ENCODE peak calls at places on chromosomes 12 and 14, in eight cellular contexts. Y is dorsolateral prefrontal cortex, F is cardiac fibroblast, S is WTC11, A is Calu3, K is heart left ventricle, U is right lobe of liver, B is IMR-90. O is an unnamed sample.

GRCh38 chr14:99118946-99119345 is 153.1 kb downstream of the BCL11B start:
- DNase-seq in Y (no peak), F (no peak), S (no peak), A (no peak), K (no peak), U (no peak), B (no peak), O (no peak)

GRCh38 chr14:77498120-77498979 is at the start of gene ISM2:
- DNase-seq in Y (peak; percentile 35), F (peak; percentile 19), S (peak; percentile 63), A (peak; percentile 36), K (no peak), U (no peak), B (peak; percentile 28), O (peak; percentile 70)

GRCh38 chr12:88153959-88154358 is 11.9 kb downstream of the TMTC3 start:
- DNase-seq in Y (no peak), F (peak; percentile 84), S (no peak), A (peak; percentile 16), K (no peak), U (no peak), B (peak; percentile 70), O (no peak)

GRCh38 chr12:109861689-109862314 is 18.5 kb downstream of the GLTP start:
- DNase-seq in Y (no peak), F (no peak), S (no peak), A (no peak), K (no peak), U (no peak), B (peak; percentile 20), O (no peak)

GRCh38 chr12:38516418-38516817 is 199.8 kb downstream of the ALG10B start:
- DNase-seq in Y (no peak), F (no peak), S (no peak), A (no peak), K (no peak), U (no peak), B (no peak), O (no peak)

GRCh38 chr14:28494196-28494595 is 272.4 kb upstream of the FOXG1 start:
- DNase-seq in Y (no peak), F (peak; percentile 54), S (no peak), A (no peak), K (no peak), U (no peak), B (no peak), O (no peak)

GRCh38 chr12:128853321-128854197 is at the start of gene GLT1D1:
- DNase-seq in Y (peak; percentile 7), F (no peak), S (no peak), A (no peak), K (no peak), U (no peak), B (no peak), O (no peak)

GRCh38 chr12:87406926-87407325 is 622.3 kb downstream of the C12orf50 start:
- DNase-seq in Y (no peak), F (peak; percentile 27), S (no peak), A (no peak), K (no peak), U (no peak), B (peak; percentile 52), O (no peak)

GRCh38 chr14:28731358-28731757 is 35.2 kb upstream of the FOXG1 start:
- DNase-seq in Y (no peak), F (no peak), S (no peak), A (no peak), K (no peak), U (no peak), B (no peak), O (no peak)

GRCh38 chr14:33534636-33535035 is 416.2 kb downstream of the EGLN3 start:
- DNase-seq in Y (no peak), F (peak; percentile 18), S (no peak), A (no peak), K (no peak), U (no peak), B (no peak), O (no peak)

DNA sequence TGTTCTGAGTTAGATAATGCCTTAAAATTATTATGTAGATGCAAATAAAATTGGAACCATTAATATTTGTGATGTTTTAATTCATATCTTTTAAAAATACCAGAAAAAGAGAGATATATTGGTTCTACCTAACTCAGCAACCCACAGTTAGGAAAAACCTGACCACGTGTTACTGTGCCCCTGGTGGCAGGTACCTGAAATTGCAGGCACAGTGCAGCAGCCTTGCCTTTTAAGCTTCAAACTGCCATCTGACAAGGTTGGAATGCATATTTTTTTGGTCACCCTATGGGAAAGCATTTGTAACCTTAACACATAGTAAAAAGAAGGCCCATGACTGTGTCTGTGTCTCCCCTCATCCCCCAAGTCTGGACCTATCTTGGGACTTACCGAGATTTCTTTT is 109.4 kb upstream of the NOS1 start:
- DNase-seq in Y (no peak), F (no peak), S (peak; percentile 33), A (no peak), K (no peak), U (no peak), B (no peak), O (no peak)
- TF ChIP-seq CTCF in Y (no peak), F (peak; percentile 17), S (peak; percentile 87), A (peak; percentile 58), K (peak; percentile 13), U (peak; percentile 17), B (no peak), O (no peak)

DNA sequence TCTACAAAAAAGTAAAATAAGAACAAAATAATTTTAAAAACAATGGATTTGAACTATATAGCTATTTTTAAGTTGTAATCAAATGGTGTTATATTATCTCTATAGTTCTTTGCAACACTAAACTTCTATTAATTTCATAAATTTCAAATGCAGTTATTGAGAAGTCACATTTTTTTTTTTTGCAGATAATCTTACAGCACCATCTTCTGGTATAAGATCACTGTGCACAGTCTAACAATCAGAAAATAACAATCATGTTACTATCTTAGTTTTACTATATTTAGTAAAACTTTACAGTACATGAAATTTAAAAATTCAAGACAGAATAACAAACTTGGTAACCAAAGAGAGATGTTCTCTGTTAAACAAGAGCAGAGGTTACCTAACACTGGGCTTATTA is 40.6 kb downstream of the GXYLT1 start:
- DNase-seq in Y (no peak), F (no peak), S (no peak), A (no peak), K (no peak), U (no peak), B (no peak), O (no peak)
- TF ChIP-seq CTCF in Y (peak; percentile 65), F (peak; percentile 4), S (no peak), A (no peak), K (no peak), U (peak; percentile 31), B (peak; percentile 35), O (peak; percentile 44)

GRCh38 chr14:64704145-64704742 is at the start of gene PLEKHG3:
- DNase-seq in Y (peak; percentile 89), F (peak; percentile 58), S (peak; percentile 89), A (peak; percentile 81), K (peak; percentile 87), U (peak; percentile 93), B (peak; percentile 69), O (peak; percentile 89)
- TF ChIP-seq CTCF in Y (peak; percentile 43), F (no peak), S (no peak), A (no peak), K (no peak), U (no peak), B (no peak), O (no peak)

GRCh38 chr14:89814126-89814525 is 140.4 kb downstream of the EFCAB11 start:
- DNase-seq in Y (no peak), F (no peak), S (no peak), A (no peak), K (no peak), U (no peak), B (no peak), O (no peak)
- TF ChIP-seq CTCF in Y (no peak), F (no peak), S (no peak), A (no peak), K (no peak), U (no peak), B (no peak), O (no peak)

GRCh38 chr14:103731916-103732867 is 16.6 kb downstream of the ZFYVE21 start:
- DNase-seq in Y (no peak), F (no peak), S (no peak), A (no peak), K (no peak), U (no peak), B (no peak), O (no peak)

GRCh38 chr14:103729496-103730448 is 14.2 kb downstream of the ZFYVE21 start:
- DNase-seq in Y (no peak), F (no peak), S (no peak), A (no peak), K (no peak), U (no peak), B (no peak), O (peak; percentile 69)

GRCh38 chr14:103731481-103731880 is 15.9 kb downstream of the ZFYVE21 start:
- DNase-seq in Y (no peak), F (no peak), S (no peak), A (no peak), K (no peak), U (no peak), B (no peak), O (no peak)

GRCh38 chr14:103728721-103729120 is 13.1 kb downstream of the ZFYVE21 start:
- DNase-seq in Y (no peak), F (no peak), S (no peak), A (no peak), K (no peak), U (no peak), B (no peak), O (no peak)

GRCh38 chr14:103730490-103731035 is 15.0 kb downstream of the ZFYVE21 start:
- DNase-seq in Y (no peak), F (no peak), S (no peak), A (no peak), K (peak; percentile 80), U (peak; percentile 89), B (no peak), O (no peak)
- TF ChIP-seq CTCF in Y (no peak), F (peak; percentile 4), S (no peak), A (peak; percentile 35), K (no peak), U (no peak), B (no peak), O (no peak)

DNA sequence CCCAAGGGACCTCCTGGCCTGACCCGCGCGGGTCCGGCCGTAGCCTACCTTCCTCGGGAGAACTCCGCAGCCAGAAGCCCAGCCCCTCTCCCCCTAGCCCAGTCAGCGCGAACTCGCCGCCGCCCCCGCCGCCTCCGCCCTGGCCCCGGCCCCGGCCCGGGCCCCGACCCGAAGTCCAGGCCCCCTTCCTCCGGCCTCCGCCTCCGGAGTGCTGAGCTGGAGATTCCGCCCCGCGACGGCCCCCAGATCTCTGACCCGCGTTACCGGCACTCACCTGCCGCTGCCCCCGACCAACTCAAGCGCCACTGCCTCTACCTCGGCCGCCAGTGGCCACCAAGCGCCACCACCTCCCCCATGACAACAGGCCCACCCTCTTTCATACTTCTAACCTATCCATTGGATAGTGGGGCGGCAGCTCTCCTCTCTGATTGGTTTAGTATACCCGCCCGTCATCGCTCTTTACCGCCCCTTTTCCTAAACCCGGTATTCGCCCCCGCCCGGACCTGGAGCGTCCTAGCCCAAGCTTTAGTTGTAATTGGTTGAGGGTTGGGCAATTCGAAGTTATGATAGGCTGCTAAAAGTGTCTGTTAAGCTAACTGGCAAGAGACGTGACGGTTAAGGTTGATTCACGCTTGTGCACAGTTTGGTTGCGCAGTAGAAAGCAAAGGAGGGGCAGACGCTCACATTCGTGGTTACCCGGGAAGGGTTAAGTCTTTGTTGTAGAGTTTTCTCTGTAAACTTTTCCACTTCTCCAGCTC is at the start of gene NUMB:
- DNase-seq in Y (peak; percentile 98), F (peak; percentile 100), S (peak; percentile 98), A (peak; percentile 96), K (peak; percentile 99), U (peak; percentile 99), B (peak; percentile 100), O (peak; percentile 100)
- TF ChIP-seq CTCF in Y (peak; percentile 26), F (no peak), S (no peak), A (no peak), K (no peak), U (no peak), B (no peak), O (no peak)

GRCh38 chr12:101108130-101108529 is 101.9 kb downstream of the SLC5A8 start:
- DNase-seq in Y (no peak), F (no peak), S (no peak), A (no peak), K (no peak), U (no peak), B (no peak), O (no peak)
- TF ChIP-seq CTCF in Y (no peak), F (no peak), S (no peak), A (no peak), K (no peak), U (no peak), B (no peak), O (no peak)

O was measured in RWPE2.